ENCODE peak calls at places on chromosomes 13 and 19, in five cellular contexts. Z is HCT116, G is K562, S is GM12878, T is HepG2. P is an unnamed sample.

GRCh38 chr19:1027020-1027952 is 878 bp downstream of the CNN2 start:
- DNase-seq in Z (no peak), G (no peak), S (no peak), T (no peak), P (no peak)

GRCh38 chr19:38266981-38267597 is 2.7 kb downstream of the SPINT2 start:
- DNase-seq in Z (peak), G (peak), S (no peak), T (peak), P (no peak)

GRCh38 chr19:29665215-29665825 is at the start of gene PLEKHF1:
- DNase-seq in Z (peak), G (peak), S (no peak), T (peak), P (peak)

GRCh38 chr19:50383307-50383851 is 768 bp upstream of the POLD1 start:
- DNase-seq in Z (no peak), G (no peak), S (no peak), T (no peak), P (no peak)

GRCh38 chr19:40305403-40305802 is 20.3 kb upstream of the AKT2 start:
- DNase-seq in Z (peak), G (peak), S (peak), T (peak), P (peak)

GRCh38 chr13:95535243-95535642 is 17.3 kb upstream of the CLDN10 start:
- DNase-seq in Z (peak), G (no peak), S (no peak), T (peak), P (no peak)

GRCh38 chr13:80339841-80340642 is 884 bp downstream of the SPRY2 start:
- DNase-seq in Z (no peak), G (peak), S (no peak), T (peak), P (peak)

GRCh38 chr13:51148223-51148951 is 37.3 kb upstream of the C13orf42 start:
- DNase-seq in Z (no peak), G (no peak), S (no peak), T (no peak), P (peak)

GRCh38 chr13:46035066-46035465 is 17.5 kb downstream of the ZC3H13 start:
- DNase-seq in Z (no peak), G (no peak), S (no peak), T (no peak), P (no peak)

GRCh38 chr13:60642552-60642951 is 245.5 kb downstream of the TDRD3 start:
- DNase-seq in Z (no peak), G (no peak), S (no peak), T (no peak), P (no peak)

GRCh38 chr13:98648141-98648540 is 71.2 kb upstream of the STK24 start:
- DNase-seq in Z (no peak), G (no peak), S (no peak), T (peak), P (no peak)

GRCh38 chr13:28137556-28137955 is 789 bp upstream of the PAN3 start:
- DNase-seq in Z (no peak), G (no peak), S (no peak), T (no peak), P (no peak)

GRCh38 chr13:108877300-108877699 is 247.9 kb downstream of the MYO16 start:
- DNase-seq in Z (no peak), G (no peak), S (no peak), T (no peak), P (no peak)

GRCh38 chr13:35720690-35721554 is 244.4 kb upstream of the MAB21L1 start:
- DNase-seq in Z (peak), G (peak), S (no peak), T (peak), P (peak)

GRCh38 chr19:1206733-1207301 is 1.2 kb downstream of the STK11 start:
- DNase-seq in Z (no peak), G (no peak), S (no peak), T (no peak), P (no peak)

GRCh38 chr19:15372891-15373301 is 6.7 kb downstream of the AKAP8 start:
- DNase-seq in Z (no peak), G (no peak), S (no peak), T (no peak), P (peak)

GRCh38 chr19:1450735-1451669 is 1.1 kb downstream of the APC2 start:
- DNase-seq in Z (no peak), G (no peak), S (no peak), T (no peak), P (peak)

GRCh38 chr19:1122972-1123363 is 19.2 kb downstream of the GPX4 start:
- DNase-seq in Z (peak), G (peak), S (no peak), T (peak), P (peak)

GRCh38 chr19:9786342-9786741 is 17.8 kb upstream of the ZNF846 start:
- DNase-seq in Z (no peak), G (no peak), S (no peak), T (no peak), P (no peak)

GRCh38 chr19:31436121-31436776 is 87.0 kb upstream of the TSHZ3 start:
- DNase-seq in Z (no peak), G (no peak), S (no peak), T (no peak), P (no peak)

GRCh38 chr13:106873810-106874209 is 305.9 kb upstream of the ARGLU1 start:
- DNase-seq in Z (no peak), G (no peak), S (no peak), T (no peak), P (no peak)

GRCh38 chr13:51243227-51243626 is 21.0 kb downstream of the FAM124A start:
- DNase-seq in Z (no peak), G (no peak), S (no peak), T (no peak), P (no peak)

GRCh38 chr13:107854880-107855279 is 360.5 kb downstream of the LIG4 start:
- DNase-seq in Z (no peak), G (peak), S (no peak), T (no peak), P (no peak)

DNA sequence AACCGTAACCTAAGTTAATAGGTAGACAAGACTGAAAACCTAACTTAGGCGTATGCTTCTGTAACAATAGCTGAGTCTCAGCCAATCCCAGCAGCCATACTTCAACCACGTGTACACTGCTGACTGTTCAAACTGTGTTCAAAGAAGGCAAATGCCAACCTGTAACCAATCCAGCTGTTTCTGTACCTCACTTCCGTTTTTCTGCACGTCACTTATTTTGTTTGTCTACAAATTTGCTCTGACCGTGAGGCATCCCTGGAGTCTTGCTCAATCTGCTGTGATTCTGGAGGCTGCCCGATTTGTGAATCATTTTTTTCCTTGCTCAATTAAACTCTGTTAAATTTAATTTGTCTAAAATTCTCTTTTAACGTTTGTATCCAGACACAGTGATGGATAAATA is 59.2 kb downstream of the EDNRB start:
- DNase-seq in Z (no peak), G (no peak), S (no peak), T (no peak), P (no peak)
- TF ChIP-seq ZBTB33 in Z (no peak), G (no peak), S (no peak), T (no peak), P (no peak)

GRCh38 chr13:64684685-64685431 is 2545.3 kb downstream of the PCDH9 start:
- DNase-seq in Z (no peak), G (no peak), S (no peak), T (no peak), P (no peak)

GRCh38 chr13:64684108-64684507 is 2546.0 kb downstream of the PCDH9 start:
- DNase-seq in Z (no peak), G (no peak), S (no peak), T (no peak), P (no peak)

GRCh38 chr13:64688893-64689677 is 2541.1 kb downstream of the PCDH9 start:
- DNase-seq in Z (no peak), G (no peak), S (no peak), T (no peak), P (no peak)
- H2AFZ ChIP-seq in Z (no peak), G (no peak), S (no peak), T (no peak), P (peak)

GRCh38 chr13:21058361-21058760 is 3.0 kb downstream of the LATS2 start:
- DNase-seq in Z (no peak), G (no peak), S (no peak), T (no peak), P (no peak)

GRCh38 chr13:21060827-21061076 is 634 bp downstream of the LATS2 start:
- DNase-seq in Z (no peak), G (no peak), S (no peak), T (no peak), P (peak)

GRCh38 chr13:21060063-21060826 is 1.1 kb downstream of the LATS2 start:
- DNase-seq in Z (no peak), G (no peak), S (no peak), T (no peak), P (no peak)

GRCh38 chr13:21063031-21063430 is 1.6 kb upstream of the LATS2 start:
- DNase-seq in Z (no peak), G (no peak), S (no peak), T (no peak), P (no peak)

DNA sequence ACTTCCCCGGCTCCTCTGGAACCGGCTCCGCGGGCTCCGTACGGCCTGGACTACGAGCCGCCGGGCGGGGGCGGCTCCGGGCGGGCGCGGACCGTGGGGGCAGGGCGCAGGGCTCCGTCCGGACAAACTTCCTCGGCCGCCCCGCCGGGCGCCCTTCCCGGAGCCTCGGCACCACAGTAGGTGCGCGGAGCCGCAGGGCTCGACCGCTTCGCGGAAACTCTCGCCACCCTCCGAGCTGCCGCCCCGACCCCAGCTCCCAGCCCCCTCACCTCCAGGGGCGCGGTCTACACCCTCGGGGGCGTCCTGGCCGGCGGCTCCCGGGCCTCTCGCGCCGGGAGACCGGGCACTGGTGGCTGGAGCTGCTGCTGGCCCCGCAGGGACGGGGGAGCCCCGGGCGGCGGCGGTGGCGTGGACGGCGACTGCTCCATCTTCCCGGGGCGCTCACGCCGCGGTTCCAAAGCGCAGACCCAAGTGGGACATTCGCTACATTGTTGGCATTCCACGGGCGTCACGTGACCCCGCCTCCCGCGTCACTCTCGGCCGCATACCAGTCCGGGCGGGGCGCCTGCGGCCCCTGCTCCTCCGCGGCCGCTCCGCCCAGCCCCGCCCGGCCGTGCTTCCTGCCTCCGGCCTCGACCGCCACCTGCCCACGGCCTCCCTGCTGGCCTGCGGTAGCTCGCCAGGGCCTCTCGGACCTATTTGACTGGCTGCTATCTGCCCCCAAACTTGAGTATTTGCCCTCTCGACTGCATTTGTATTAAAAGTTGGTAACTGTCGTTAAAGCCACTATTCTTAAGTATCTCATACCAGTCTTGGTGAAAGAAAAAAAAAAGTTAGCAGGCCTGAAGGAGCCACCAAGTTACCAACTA is at the start of gene LATS2:
- DNase-seq in Z (peak), G (peak), S (peak), T (peak), P (peak)
- TF ChIP-seq ZBTB33 in Z (no peak), G (no peak), S (no peak), T (peak), P (no peak)

DNA sequence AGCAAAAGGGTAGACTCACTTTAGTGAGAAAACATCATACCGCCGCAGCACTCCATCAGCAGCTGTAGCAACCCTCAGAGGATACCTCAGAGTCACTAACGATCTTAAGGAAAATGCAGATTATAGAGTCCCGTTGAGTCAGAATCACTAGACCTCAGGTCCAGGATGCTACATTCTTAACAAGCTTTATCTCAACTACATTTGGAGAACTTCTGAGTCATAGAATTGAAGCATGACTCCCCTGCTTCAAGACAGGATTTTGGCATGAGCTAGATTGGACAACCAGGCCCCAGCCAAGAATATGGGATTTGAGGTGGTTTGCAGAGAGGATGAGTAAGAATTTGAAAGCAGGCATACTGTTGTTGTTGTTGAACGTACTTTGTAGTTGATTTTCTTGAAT is 118.9 kb upstream of the UBL3 start:
- DNase-seq in Z (no peak), G (no peak), S (no peak), T (no peak), P (no peak)
- H2AFZ ChIP-seq in Z (no peak), G (no peak), S (no peak), T (no peak), P (no peak)

GRCh38 chr13:25085125-25085742 is 10.7 kb upstream of the PABPC3 start:
- DNase-seq in Z (peak), G (no peak), S (no peak), T (peak), P (peak)
- TF ChIP-seq ZBTB33 in Z (no peak), G (no peak), S (no peak), T (no peak), P (no peak)

DNA sequence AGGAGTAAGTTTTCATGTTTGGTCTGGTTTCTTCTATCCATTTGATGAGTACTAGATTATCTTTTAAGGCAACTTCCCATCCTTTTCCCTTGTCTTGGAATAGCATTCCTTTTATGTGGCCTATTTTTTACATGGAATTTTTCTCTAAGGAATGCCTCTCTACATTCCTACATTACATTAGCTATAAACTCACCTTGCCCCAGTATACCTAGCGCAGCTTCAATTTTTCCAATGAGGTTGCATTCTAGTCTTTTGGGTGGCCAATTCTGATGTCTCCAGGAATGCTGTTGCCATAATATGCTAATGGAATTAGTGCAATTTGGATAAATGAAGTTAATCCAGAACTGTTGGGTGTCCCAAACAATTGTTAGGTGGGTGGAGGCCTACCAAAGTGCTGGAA is 33.8 kb downstream of the KBTBD6 start:
- DNase-seq in Z (no peak), G (no peak), S (no peak), T (no peak), P (no peak)
- H2AFZ ChIP-seq in Z (no peak), G (no peak), S (no peak), T (no peak), P (no peak)

GRCh38 chr13:113077566-113077952 is 28.0 kb upstream of the F7 start:
- DNase-seq in Z (no peak), G (no peak), S (no peak), T (no peak), P (no peak)

GRCh38 chr13:113076681-113077401 is 28.8 kb upstream of the F7 start:
- DNase-seq in Z (no peak), G (no peak), S (no peak), T (no peak), P (no peak)

GRCh38 chr13:113080361-113080831 is 25.2 kb upstream of the F7 start:
- DNase-seq in Z (no peak), G (no peak), S (no peak), T (no peak), P (no peak)

GRCh38 chr13:113078895-113079720 is 26.5 kb upstream of the F7 start:
- DNase-seq in Z (no peak), G (no peak), S (no peak), T (no peak), P (no peak)

GRCh38 chr13:113077953-113078894 is 27.4 kb upstream of the F7 start:
- DNase-seq in Z (no peak), G (no peak), S (no peak), T (no peak), P (no peak)
- TF ChIP-seq ZBTB33 in Z (no peak), G (no peak), S (no peak), T (no peak), P (no peak)

P was measured in SK-N-SH.